ENCODE peak calls at places on chromosomes 12 and 14, in nine cellular contexts. W, E, F, Z, P, J, G, D and X are unnamed samples.

GRCh38 chr14:63551338-63551737 is 8.2 kb upstream of the PPP2R5E start:
- DNase-seq in W (no peak), E (no peak), F (no peak), Z (no peak), P (no peak), J (peak), G (peak), D (no peak), X (no peak)

GRCh38 chr12:129196927-129197326 is 343.6 kb downstream of the GLT1D1 start:
- DNase-seq in W (no peak), E (no peak), F (no peak), Z (no peak), P (no peak), J (no peak), G (no peak), D (no peak), X (no peak)

GRCh38 chr14:20179218-20179617 is 11.5 kb upstream of the OR11G2 start:
- DNase-seq in W (no peak), E (no peak), F (no peak), Z (no peak), P (no peak), J (no peak), G (no peak), D (no peak), X (no peak)

GRCh38 chr14:30698463-30698862 is 76.3 kb downstream of the SCFD1 start:
- DNase-seq in W (no peak), E (no peak), F (no peak), Z (no peak), P (no peak), J (no peak), G (no peak), D (no peak), X (no peak)

GRCh38 chr12:48814313-48815280 is 3.7 kb upstream of the CACNB3 start:
- DNase-seq in W (peak), E (peak), F (peak), Z (peak), P (peak), J (peak), G (peak), D (peak), X (no peak)

GRCh38 chr12:107344035-107344808 is 250.9 kb upstream of the CRY1 start:
- DNase-seq in W (no peak), E (no peak), F (no peak), Z (no peak), P (no peak), J (peak), G (no peak), D (no peak), X (no peak)

GRCh38 chr12:76762556-76762955 is 1.4 kb upstream of the ZDHHC17 start:
- DNase-seq in W (no peak), E (no peak), F (no peak), Z (no peak), P (no peak), J (no peak), G (no peak), D (no peak), X (no peak)

GRCh38 chr12:52741378-52742195 is 35.6 kb downstream of the KRT76 start:
- DNase-seq in W (peak), E (peak), F (no peak), Z (no peak), P (peak), J (peak), G (peak), D (no peak), X (no peak)

GRCh38 chr12:121782616-121782966 is 10.9 kb downstream of the RHOF start:
- DNase-seq in W (no peak), E (no peak), F (no peak), Z (no peak), P (no peak), J (no peak), G (no peak), D (no peak), X (no peak)

GRCh38 chr14:80427101-80427500 is 215.8 kb upstream of the DIO2 start:
- DNase-seq in W (no peak), E (no peak), F (no peak), Z (no peak), P (no peak), J (no peak), G (peak), D (no peak), X (no peak)

GRCh38 chr14:35725934-35726333 is 83.2 kb downstream of the RALGAPA1 start:
- DNase-seq in W (no peak), E (no peak), F (no peak), Z (no peak), P (no peak), J (no peak), G (no peak), D (no peak), X (no peak)

GRCh38 chr14:63229330-63230059 is 25.3 kb downstream of the RHOJ start:
- DNase-seq in W (no peak), E (no peak), F (no peak), Z (no peak), P (no peak), J (no peak), G (peak), D (no peak), X (no peak)

GRCh38 chr12:124359671-124360581 is 65.0 kb downstream of the RFLNA start:
- DNase-seq in W (no peak), E (no peak), F (peak), Z (no peak), P (no peak), J (no peak), G (peak), D (no peak), X (no peak)

GRCh38 chr14:37142835-37143499 is 29.4 kb downstream of the SLC25A21 start:
- DNase-seq in W (no peak), E (no peak), F (no peak), Z (no peak), P (no peak), J (no peak), G (no peak), D (no peak), X (no peak)

GRCh38 chr12:58420496-58420895 is 479.1 kb downstream of the ATP23 start:
- DNase-seq in W (no peak), E (no peak), F (no peak), Z (no peak), P (no peak), J (no peak), G (peak), D (no peak), X (no peak)